ENCODE peak calls at places on chromosomes 16 and 17, in five cellular contexts. M is prostate gland, X is stomach, Z is erythroblast, P is A549. R is an unnamed sample.

GRCh38 chr17:43456661-43457361 is 27.0 kb upstream of the DHX8 start:
- DNase-seq in M (no peak), X (no peak), Z (no peak), P (no peak), R (peak; percentile 84)

GRCh38 chr17:7060165-7060890 is 16.4 kb upstream of the SLC16A11 start:
- DNase-seq in M (no peak), X (peak; percentile 27), Z (no peak), P (peak; percentile 98), R (peak; percentile 59)

GRCh38 chr17:39812466-39812865 is 51.6 kb downstream of the IKZF3 start:
- DNase-seq in M (peak; percentile 71), X (peak; percentile 79), Z (no peak), P (no peak), R (no peak)

GRCh38 chr16:57039148-57039812 is 49.9 kb downstream of the NLRC5 start:
- DNase-seq in M (no peak), X (no peak), Z (no peak), P (no peak), R (peak; percentile 98)

GRCh38 chr16:27945233-27945975 is 118.1 kb downstream of the GSG1L start:
- DNase-seq in M (no peak), X (peak; percentile 9), Z (no peak), P (no peak), R (no peak)

GRCh38 chr17:53668854-53669253 is 153.9 kb upstream of the KIF2B start:
- DNase-seq in M (no peak), X (no peak), Z (no peak), P (no peak), R (no peak)

GRCh38 chr17:70357196-70357595 is 187.9 kb downstream of the KCNJ2 start:
- DNase-seq in M (no peak), X (no peak), Z (no peak), P (no peak), R (no peak)

GRCh38 chr17:75979705-75980187 is 706 bp downstream of the TEN1 start:
- DNase-seq in M (no peak), X (no peak), Z (peak; percentile 78), P (no peak), R (no peak)

GRCh38 chr16:9047689-9048301 is 43.6 kb upstream of the HAPSTR1 start:
- DNase-seq in M (peak; percentile 66), X (peak; percentile 86), Z (peak; percentile 57), P (peak; percentile 79), R (peak; percentile 92)

GRCh38 chr16:4414187-4414909 is 2.0 kb downstream of the CORO7 start:
- DNase-seq in M (no peak), X (peak; percentile 48), Z (no peak), P (no peak), R (no peak)

GRCh38 chr16:88366704-88367047 is 16.1 kb upstream of the ZNF469 start:
- DNase-seq in M (no peak), X (no peak), Z (no peak), P (no peak), R (no peak)

GRCh38 chr17:74840989-74841666 is 18.6 kb downstream of the GRIN2C start:
- DNase-seq in M (peak; percentile 39), X (no peak), Z (peak; percentile 27), P (no peak), R (peak; percentile 74)

GRCh38 chr17:37672545-37673078 is 29.4 kb upstream of the DDX52 start:
- DNase-seq in M (no peak), X (no peak), Z (no peak), P (no peak), R (no peak)

GRCh38 chr16:79169239-79169638 is 431.3 kb downstream of the MAF start:
- DNase-seq in M (no peak), X (no peak), Z (no peak), P (no peak), R (peak; percentile 66)

GRCh38 chr17:75109047-75109406 is 742 bp upstream of the ARMC7 start:
- DNase-seq in M (no peak), X (no peak), Z (no peak), P (no peak), R (no peak)

GRCh38 chr16:55662641-55663040 is 6.9 kb downstream of the SLC6A2 start:
- DNase-seq in M (no peak), X (no peak), Z (no peak), P (no peak), R (no peak)

GRCh38 chr17:5225668-5226457 is 8.8 kb downstream of the SCIMP start:
- DNase-seq in M (no peak), X (no peak), Z (no peak), P (no peak), R (peak; percentile 12)

GRCh38 chr17:63433746-63434591 is 12.1 kb downstream of the CYB561 start:
- DNase-seq in M (peak; percentile 56), X (peak; percentile 87), Z (no peak), P (no peak), R (peak; percentile 83)

GRCh38 chr17:44688675-44689491 is 693 bp downstream of the CCDC43 start:
- DNase-seq in M (no peak), X (no peak), Z (peak; percentile 28), P (peak; percentile 28), R (peak; percentile 9)

GRCh38 chr16:29807426-29808218 is 1.3 kb downstream of the MAZ start:
- DNase-seq in M (peak; percentile 90), X (peak; percentile 89), Z (peak; percentile 95), P (no peak), R (peak; percentile 98)

GRCh38 chr16:29806641-29807425 is 504 bp downstream of the MAZ start:
- DNase-seq in M (peak; percentile 29), X (peak; percentile 44), Z (peak; percentile 85), P (no peak), R (peak; percentile 90)

GRCh38 chr16:29804455-29805231 is 1.7 kb upstream of the MAZ start:
- DNase-seq in M (peak; percentile 45), X (peak; percentile 39), Z (no peak), P (no peak), R (peak; percentile 79)

GRCh38 chr16:29805232-29806095 is 865 bp upstream of the MAZ start:
- DNase-seq in M (peak; percentile 97), X (peak; percentile 98), Z (peak; percentile 99), P (peak; percentile 84), R (peak; percentile 98)

DNA sequence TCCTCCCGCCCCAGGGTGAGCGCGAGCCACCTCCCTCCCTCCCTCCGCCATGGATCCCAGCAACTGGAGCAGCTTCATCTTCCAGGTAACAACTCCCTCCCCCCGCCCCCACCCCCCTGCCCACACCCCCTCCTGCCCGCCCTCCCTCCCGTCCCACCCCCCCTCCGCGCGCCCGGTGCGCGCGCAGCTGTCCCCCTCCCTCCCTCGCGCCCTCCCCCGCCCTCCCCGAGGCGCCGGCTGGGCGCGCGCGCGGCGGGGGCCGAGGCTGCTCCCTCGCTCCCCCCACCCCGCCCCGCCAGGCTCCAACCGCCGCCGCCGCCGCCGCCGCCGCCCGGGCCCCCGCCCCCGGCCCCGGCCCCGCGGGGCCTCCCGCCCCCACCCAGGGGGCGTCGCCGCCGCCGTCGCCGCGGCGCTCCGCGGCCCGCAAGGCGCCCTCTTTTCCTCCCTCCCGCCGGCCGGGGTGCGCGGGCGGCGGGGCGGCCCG is at the start of gene MAZ:
- DNase-seq in M (no peak), X (no peak), Z (peak; percentile 94), P (no peak), R (no peak)
- TF ChIP-seq POLR2A in M (no peak), X (no peak), Z (no peak), P (no peak), R (no peak)

DNA sequence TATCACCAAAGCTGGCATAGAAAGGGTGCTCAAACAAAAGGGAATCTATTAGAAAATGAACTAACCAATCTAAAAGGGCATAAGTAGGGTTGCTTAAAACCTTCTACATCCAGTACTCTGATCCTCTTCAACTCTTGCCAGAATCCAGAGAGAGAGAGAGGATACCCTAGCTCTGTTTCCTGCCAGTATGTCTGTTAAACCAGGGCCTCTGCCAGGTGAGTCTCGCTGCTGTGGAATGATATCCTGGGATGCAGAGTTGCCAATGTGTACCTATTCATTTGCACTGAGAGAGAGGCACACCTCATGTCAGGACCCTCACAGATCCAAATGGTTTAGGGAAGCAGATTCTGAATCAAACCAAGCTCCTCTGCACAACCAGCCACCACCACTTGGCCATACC is 79.8 kb upstream of the DYNLRB2 start:
- DNase-seq in M (no peak), X (no peak), Z (no peak), P (no peak), R (no peak)
- TF ChIP-seq POLR2A in M (no peak), X (no peak), Z (no peak), P (no peak), R (no peak)

DNA sequence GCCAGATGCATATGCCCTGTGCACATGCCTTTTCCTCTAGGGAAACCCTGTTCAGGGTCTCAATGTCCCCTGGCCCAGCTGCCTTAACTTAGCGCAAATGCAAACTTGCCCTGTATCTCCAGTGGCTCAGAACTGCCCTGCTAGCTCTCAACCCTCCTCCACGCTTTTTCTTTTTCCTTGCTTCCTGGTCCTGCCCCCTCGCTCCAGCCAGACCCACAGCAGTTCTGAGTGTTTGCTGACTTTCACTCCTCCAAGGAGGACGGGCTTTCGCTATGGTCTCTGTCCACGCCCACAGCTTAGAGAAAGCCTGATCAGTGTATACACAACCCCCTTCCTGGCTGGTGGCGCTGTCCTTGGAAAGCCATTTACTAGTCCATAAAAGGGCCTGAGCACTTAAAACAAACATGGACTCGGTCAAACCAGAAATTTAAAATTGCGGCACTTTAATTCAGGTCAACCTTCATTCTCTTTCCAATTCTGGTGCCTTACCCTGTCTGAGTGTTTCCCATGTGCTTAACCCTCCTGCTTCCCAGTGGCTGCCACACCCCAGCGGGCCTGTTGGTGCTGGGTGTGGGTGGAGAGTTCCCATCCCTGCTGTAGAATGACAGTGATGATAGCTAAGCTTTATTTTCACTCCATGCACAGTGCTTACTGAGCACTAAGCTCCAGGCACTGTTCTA is 15.6 kb upstream of the TMEM98 start:
- DNase-seq in M (peak; percentile 91), X (peak; percentile 84), Z (no peak), P (no peak), R (no peak)
- TF ChIP-seq POLR2A in M (peak; percentile 58), X (no peak), Z (no peak), P (no peak), R (no peak)

GRCh38 chr17:59331929-59332889 is 754 bp downstream of the YPEL2 start:
- DNase-seq in M (peak; percentile 23), X (peak; percentile 57), Z (no peak), P (no peak), R (peak; percentile 64)

GRCh38 chr17:59332890-59333377 is 1.5 kb downstream of the YPEL2 start:
- DNase-seq in M (peak; percentile 36), X (peak; percentile 33), Z (no peak), P (no peak), R (peak; percentile 66)

GRCh38 chr17:59329558-59330313 is 1.7 kb upstream of the YPEL2 start:
- DNase-seq in M (peak; percentile 40), X (peak; percentile 66), Z (peak; percentile 80), P (peak; percentile 83), R (peak; percentile 93)

GRCh38 chr17:59330314-59330942 is 1.0 kb upstream of the YPEL2 start:
- DNase-seq in M (peak; percentile 11), X (peak; percentile 77), Z (no peak), P (peak; percentile 76), R (peak; percentile 14)

DNA sequence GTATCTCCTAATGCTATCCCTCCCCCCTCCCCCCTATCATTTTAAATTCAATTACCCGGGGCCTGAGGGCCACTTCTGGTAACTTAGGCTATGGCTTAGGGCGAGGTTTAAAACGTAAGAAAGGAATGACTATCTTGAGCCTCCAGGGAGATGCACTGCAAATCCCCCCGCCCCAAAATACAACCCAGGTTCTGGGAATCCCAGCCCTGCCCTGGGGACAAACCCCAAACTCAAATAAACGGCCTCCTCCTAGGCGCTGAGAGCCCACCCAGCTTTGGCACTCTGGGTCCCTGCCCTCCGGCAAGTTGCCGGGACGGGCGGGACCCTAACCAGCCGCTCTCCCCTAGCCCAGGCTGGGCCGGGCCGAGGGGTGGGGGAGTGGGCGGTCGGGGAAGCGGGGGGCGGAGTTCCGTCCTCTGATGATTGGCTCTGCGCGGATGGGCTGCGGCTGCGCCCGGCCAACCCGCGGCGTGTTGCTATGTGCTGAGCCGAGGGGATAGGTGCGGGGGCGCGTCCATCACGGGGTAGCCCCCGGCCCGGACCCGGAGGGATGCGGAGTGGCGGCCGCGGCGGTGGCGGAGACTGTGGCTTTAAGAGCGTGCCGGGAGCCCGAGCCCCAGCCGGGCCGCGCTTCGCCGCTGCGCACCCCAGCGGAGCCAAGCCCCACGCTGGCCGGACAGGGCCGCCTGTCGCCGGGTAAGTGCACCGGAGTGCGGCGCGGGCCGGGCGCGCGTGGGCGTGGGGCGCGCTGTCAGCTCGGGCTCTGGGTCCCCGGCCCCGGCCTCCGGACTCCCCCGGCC is at the start of gene YPEL2:
- DNase-seq in M (peak; percentile 98), X (peak; percentile 97), Z (peak; percentile 89), P (peak; percentile 98), R (peak; percentile 96)
- TF ChIP-seq POLR2A in M (peak; percentile 90), X (no peak), Z (peak; percentile 29), P (peak; percentile 45), R (peak; percentile 62)